ENCODE peak calls at places on chromosome 11, in five cellular contexts. K is upper lobe of right lung; N is SW 1271; R is neural progenitor cell; H is stimulated activated naive B cell treated with anti-CD40 and anti-IgM and Interleukin-4, amounts not matched to agents 10 μg/mL and 1 μg/mL and 100 μg/mL, for 72 hours. S is an unnamed sample.

GRCh38 chr11:134389464-134390180 is 22.4 kb downstream of the B3GAT1 start:
- DNase-seq in K (no peak), N (no peak), R (no peak), H (no peak), S (no peak)

GRCh38 chr11:66569076-66569475 is 670 bp upstream of the CTSF start:
- DNase-seq in K (no peak), N (no peak), R (no peak), H (no peak), S (no peak)

GRCh38 chr11:11027271-11027670 is 169.4 kb upstream of the ZBED5 start:
- DNase-seq in K (no peak), N (no peak), R (no peak), H (no peak), S (no peak)

GRCh38 chr11:15493921-15494630 is 379.4 kb downstream of the INSC start:
- DNase-seq in K (no peak), N (no peak), R (no peak), H (no peak), S (no peak)

GRCh38 chr11:27864046-27865025 is 164.1 kb upstream of the BDNF start:
- DNase-seq in K (no peak), N (no peak), R (peak), H (no peak), S (no peak)

GRCh38 chr11:65492637-65493366 is 6.0 kb upstream of the MALAT1 start:
- DNase-seq in K (peak), N (no peak), R (no peak), H (peak), S (peak)

GRCh38 chr11:46346886-46347636 is at the start of gene DGKZ:
- DNase-seq in K (peak), N (no peak), R (peak), H (peak), S (no peak)

GRCh38 chr11:111454561-111455192 is 57.5 kb downstream of the BTG4 start:
- DNase-seq in K (no peak), N (no peak), R (peak), H (no peak), S (no peak)

GRCh38 chr11:16293204-16293681 is 63.1 kb downstream of the SOX6 start:
- DNase-seq in K (no peak), N (no peak), R (no peak), H (no peak), S (no peak)

GRCh38 chr11:121692236-121692635 is 239.5 kb upstream of the SORL1-AS1 start:
- DNase-seq in K (no peak), N (no peak), R (no peak), H (no peak), S (no peak)

GRCh38 chr11:109697140-109697843 is 275.3 kb downstream of the C11orf87 start:
- DNase-seq in K (peak), N (no peak), R (peak), H (no peak), S (peak)

GRCh38 chr11:100445231-100445735 is 241.8 kb upstream of the ARHGAP42 start:
- DNase-seq in K (no peak), N (no peak), R (peak), H (no peak), S (no peak)

GRCh38 chr11:95352733-95353346 is 121.8 kb upstream of the SESN3 start:
- DNase-seq in K (no peak), N (no peak), R (no peak), H (no peak), S (no peak)

S was measured in chondrocyte.